ENCODE peak calls at places on chromosomes 3 and 15, in seven cellular contexts. U is AG09319; N is transverse colon; Q is activated CD4-positive, alpha-beta T cell treated with anti-CD3 and anti-CD28 coated beads, Interleukin-2, amount 50 U/mL, for 1 hour; D is uterus; R is PC-3; X is RWPE2. T is an unnamed sample.

GRCh38 chr3:179895367-179895766 is 141.4 kb downstream of the PEX5L start:
- DNase-seq in U (no peak), N (no peak), Q (no peak), D (no peak), R (no peak), X (no peak), T (no peak)

GRCh38 chr15:97023131-97023844 is 692.8 kb downstream of the NR2F2 start:
- DNase-seq in U (no peak), N (no peak), Q (no peak), D (no peak), R (no peak), X (no peak), T (no peak)

GRCh38 chr3:9793161-9793781 is 389 bp downstream of the ARPC4 start:
- DNase-seq in U (no peak), N (peak), Q (no peak), D (no peak), R (peak), X (no peak), T (no peak)

GRCh38 chr3:193911784-193912183 is 224.2 kb upstream of the HES1 start:
- DNase-seq in U (no peak), N (no peak), Q (no peak), D (no peak), R (no peak), X (no peak), T (no peak)

GRCh38 chr3:81485444-81485865 is 276.0 kb downstream of the GBE1 start:
- DNase-seq in U (peak), N (peak), Q (no peak), D (no peak), R (peak), X (no peak), T (peak)

GRCh38 chr3:157939166-157939565 is 167.1 kb downstream of the SHOX2 start:
- DNase-seq in U (no peak), N (no peak), Q (no peak), D (no peak), R (no peak), X (no peak), T (no peak)

GRCh38 chr3:184002469-184002868 is 15.2 kb downstream of the ABCC5 start:
- DNase-seq in U (no peak), N (no peak), Q (no peak), D (no peak), R (no peak), X (no peak), T (no peak)

GRCh38 chr3:175526609-175527280 is 667.6 kb downstream of the NAALADL2 start:
- DNase-seq in U (no peak), N (no peak), Q (no peak), D (no peak), R (no peak), X (no peak), T (no peak)

GRCh38 chr15:89381330-89381729 is 46.7 kb upstream of the POLG start:
- DNase-seq in U (no peak), N (no peak), Q (no peak), D (no peak), R (no peak), X (no peak), T (no peak)

GRCh38 chr3:133588784-133589465 is 15.4 kb downstream of the CDV3 start:
- DNase-seq in U (no peak), N (no peak), Q (no peak), D (no peak), R (no peak), X (no peak), T (no peak)

GRCh38 chr3:1752205-1752604 is 346.5 kb upstream of the CNTN4 start:
- DNase-seq in U (no peak), N (no peak), Q (no peak), D (no peak), R (no peak), X (no peak), T (no peak)

GRCh38 chr3:10366681-10367101 is 45.8 kb upstream of the SEC13 start:
- DNase-seq in U (peak), N (no peak), Q (no peak), D (no peak), R (peak), X (peak), T (peak)

GRCh38 chr15:65304393-65305143 is at the start of gene RNU5B-1:
- DNase-seq in U (peak), N (peak), Q (peak), D (peak), R (peak), X (peak), T (peak)

GRCh38 chr3:49020335-49021212 is 1.3 kb upstream of the NDUFAF3 start:
- DNase-seq in U (no peak), N (peak), Q (no peak), D (peak), R (no peak), X (no peak), T (no peak)

GRCh38 chr3:157104928-157105652 is 54.9 kb downstream of the CCNL1 start:
- DNase-seq in U (no peak), N (peak), Q (no peak), D (no peak), R (no peak), X (no peak), T (no peak)

GRCh38 chr3:96779810-96780209 is 34.6 kb upstream of the EPHA6 start:
- DNase-seq in U (no peak), N (no peak), Q (no peak), D (no peak), R (no peak), X (no peak), T (no peak)

GRCh38 chr3:125059488-125060245 is 3.9 kb upstream of the HEG1 start:
- DNase-seq in U (no peak), N (no peak), Q (no peak), D (no peak), R (peak), X (no peak), T (no peak)

GRCh38 chr15:36271048-36271447 is 308.4 kb upstream of the CDIN1 start:
- DNase-seq in U (no peak), N (no peak), Q (no peak), D (no peak), R (no peak), X (no peak), T (no peak)

GRCh38 chr3:117700573-117701360 is 991.2 kb downstream of the TUSC7 start:
- DNase-seq in U (no peak), N (no peak), Q (no peak), D (no peak), R (no peak), X (no peak), T (no peak)

GRCh38 chr3:150746791-150747590 is 16.0 kb downstream of the SIAH2 start:
- DNase-seq in U (no peak), N (no peak), Q (no peak), D (no peak), R (no peak), X (no peak), T (no peak)

GRCh38 chr3:143482106-143483088 is 362.8 kb downstream of the CHST2 start:
- DNase-seq in U (no peak), N (no peak), Q (no peak), D (no peak), R (no peak), X (no peak), T (no peak)

GRCh38 chr15:63880744-63881143 is 47.0 kb upstream of the HERC1 start:
- DNase-seq in U (no peak), N (no peak), Q (no peak), D (no peak), R (no peak), X (no peak), T (no peak)

GRCh38 chr3:54538346-54538745 is 389.5 kb downstream of the LRTM1 start:
- DNase-seq in U (no peak), N (no peak), Q (no peak), D (no peak), R (no peak), X (no peak), T (no peak)

GRCh38 chr15:40891810-40892448 is 2.3 kb upstream of the VPS18 start:
- DNase-seq in U (no peak), N (peak), Q (no peak), D (no peak), R (peak), X (no peak), T (no peak)

GRCh38 chr15:32682569-32682968 is 35.2 kb upstream of the GREM1 start:
- DNase-seq in U (peak), N (no peak), Q (no peak), D (no peak), R (peak), X (peak), T (no peak)

GRCh38 chr15:40034186-40034946 is 4.6 kb downstream of the SRP14 start:
- DNase-seq in U (no peak), N (no peak), Q (no peak), D (no peak), R (no peak), X (no peak), T (no peak)

GRCh38 chr3:129009266-129009665 is 8.2 kb downstream of the EFCC1 start:
- DNase-seq in U (no peak), N (no peak), Q (no peak), D (no peak), R (no peak), X (no peak), T (no peak)

T was measured in AG04449.